ENCODE peak calls at places on chromosomes 1 and 21, in seven cellular contexts. N is GM23338, H is fibroblast of the conjunctiva, M is COR-L47, W is ureter, D is MCF 10A, Z is HS-27A. X is an unnamed sample.
A peak's percentile ranks its signal among the peaks of the same experiment; 100 is the strongest.

GRCh38 chr1:115911298-115911697 is 65.0 kb upstream of the SLC22A15 start:
- DNase-seq in N (no peak), H (no peak), M (no peak), W (peak; percentile 67), D (no peak), Z (no peak), X (no peak)

GRCh38 chr21:33478858-33479678 is 706 bp downstream of the TMEM50B start:
- DNase-seq in N (peak; percentile 71), H (no peak), M (no peak), W (no peak), D (peak; percentile 34), Z (peak; percentile 17), X (peak; percentile 59)

GRCh38 chr1:56576880-56577858 is 2.2 kb downstream of the PLPP3 start:
- DNase-seq in N (peak; percentile 81), H (peak; percentile 41), M (no peak), W (no peak), D (peak; percentile 42), Z (no peak), X (peak; percentile 48)

GRCh38 chr1:162882248-162882666 is 21.3 kb upstream of the CCDC190 start:
- DNase-seq in N (no peak), H (no peak), M (no peak), W (peak; percentile 66), D (no peak), Z (no peak), X (no peak)

GRCh38 chr1:210358511-210359148 is 29.9 kb downstream of the HHAT start:
- DNase-seq in N (peak; percentile 35), H (no peak), M (peak; percentile 75), W (no peak), D (peak; percentile 30), Z (no peak), X (no peak)

GRCh38 chr1:244159646-244160045 is 108.6 kb downstream of the ZBTB18 start:
- DNase-seq in N (no peak), H (no peak), M (no peak), W (no peak), D (no peak), Z (no peak), X (no peak)

GRCh38 chr1:46617108-46617694 is 590 bp upstream of the MOB3C start:
- DNase-seq in N (no peak), H (no peak), M (no peak), W (no peak), D (no peak), Z (no peak), X (no peak)

GRCh38 chr21:25735221-25735894 is 586 bp downstream of the GABPA start:
- DNase-seq in N (peak; percentile 94), H (peak; percentile 83), M (peak; percentile 89), W (peak; percentile 92), D (peak; percentile 81), Z (peak; percentile 49), X (peak; percentile 90)

GRCh38 chr1:218365600-218365999 is 20.5 kb downstream of the TGFB2 start:
- DNase-seq in N (no peak), H (no peak), M (no peak), W (no peak), D (no peak), Z (no peak), X (no peak)

GRCh38 chr1:42175314-42176054 is 10.9 kb upstream of the GUCA2A start:
- DNase-seq in N (no peak), H (no peak), M (no peak), W (no peak), D (no peak), Z (no peak), X (no peak)

GRCh38 chr1:19942657-19943056 is 19.2 kb upstream of the PLA2G2E start:
- DNase-seq in N (no peak), H (no peak), M (no peak), W (no peak), D (no peak), Z (no peak), X (no peak)

GRCh38 chr1:165403835-165404482 is 41.0 kb downstream of the RXRG start:
- DNase-seq in N (peak; percentile 78), H (no peak), M (peak; percentile 17), W (no peak), D (peak; percentile 65), Z (no peak), X (peak; percentile 10)

GRCh38 chr1:96520542-96520941 is 201.0 kb upstream of the PTBP2 start:
- DNase-seq in N (no peak), H (no peak), M (no peak), W (no peak), D (peak; percentile 27), Z (no peak), X (peak; percentile 23)

GRCh38 chr1:19257178-19257914 is 5.7 kb downstream of the MRTO4 start:
- DNase-seq in N (no peak), H (no peak), M (no peak), W (no peak), D (no peak), Z (no peak), X (peak; percentile 20)

GRCh38 chr1:170685166-170685565 is 21.2 kb downstream of the PRRX1 start:
- DNase-seq in N (no peak), H (no peak), M (no peak), W (no peak), D (no peak), Z (no peak), X (peak; percentile 41)